ENCODE peak calls at places on chromosomes 11 and 22, in eight cellular contexts. One of them, this sample, is unnamed.
A peak's percentile ranks its signal among the peaks of the same experiment; 100 is the strongest.

GRCh38 chr11:37372667-37373066 is 774.6 kb upstream of the RAG2 start:
- DNase-seq in pancreas: no peak
- DNase-seq in HCT116: no peak
- DNase-seq in GM06990: no peak
- DNase-seq in thyroid gland: no peak
- DNase-seq in ovary: no peak
- DNase-seq in psoas muscle: no peak
- DNase-seq in Peyer's patch: no peak
- DNase-seq in this sample: no peak

GRCh38 chr11:60970369-60970774 is 1.1 kb upstream of the CD6 start:
- DNase-seq in pancreas: peak; percentile 89
- DNase-seq in HCT116: peak; percentile 16
- DNase-seq in GM06990: peak; percentile 62
- DNase-seq in thyroid gland: peak; percentile 61
- DNase-seq in ovary: peak; percentile 54
- DNase-seq in psoas muscle: peak; percentile 69
- DNase-seq in Peyer's patch: peak; percentile 78
- DNase-seq in this sample: no peak

GRCh38 chr11:34480339-34480738 is 33.3 kb downstream of the ELF5 start:
- DNase-seq in pancreas: no peak
- DNase-seq in HCT116: no peak
- DNase-seq in GM06990: no peak
- DNase-seq in thyroid gland: peak; percentile 64
- DNase-seq in ovary: no peak
- DNase-seq in psoas muscle: no peak
- DNase-seq in Peyer's patch: no peak
- DNase-seq in this sample: no peak

GRCh38 chr11:59773082-59773438 is 17.9 kb downstream of the STX3 start:
- DNase-seq in pancreas: no peak
- DNase-seq in HCT116: no peak
- DNase-seq in GM06990: no peak
- DNase-seq in thyroid gland: no peak
- DNase-seq in ovary: no peak
- DNase-seq in psoas muscle: no peak
- DNase-seq in Peyer's patch: no peak
- DNase-seq in this sample: no peak

GRCh38 chr11:67644472-67645418 is 5.2 kb upstream of the TBX10 start:
- DNase-seq in pancreas: peak; percentile 62
- DNase-seq in HCT116: no peak
- DNase-seq in GM06990: peak; percentile 71
- DNase-seq in thyroid gland: no peak
- DNase-seq in ovary: no peak
- DNase-seq in psoas muscle: no peak
- DNase-seq in Peyer's patch: no peak
- DNase-seq in this sample: no peak

GRCh38 chr11:83793332-83793731 is 507.2 kb upstream of the CCDC90B start:
- DNase-seq in pancreas: no peak
- DNase-seq in HCT116: no peak
- DNase-seq in GM06990: no peak
- DNase-seq in thyroid gland: no peak
- DNase-seq in ovary: no peak
- DNase-seq in psoas muscle: no peak
- DNase-seq in Peyer's patch: no peak
- DNase-seq in this sample: no peak

GRCh38 chr11:29312817-29313216 is 704.0 kb downstream of the KCNA4 start:
- DNase-seq in pancreas: no peak
- DNase-seq in HCT116: no peak
- DNase-seq in GM06990: no peak
- DNase-seq in thyroid gland: no peak
- DNase-seq in ovary: no peak
- DNase-seq in psoas muscle: no peak
- DNase-seq in Peyer's patch: no peak
- DNase-seq in this sample: no peak

GRCh38 chr22:20245577-20246367 is 22.3 kb downstream of the RTN4R start:
- DNase-seq in pancreas: no peak
- DNase-seq in HCT116: no peak
- DNase-seq in GM06990: no peak
- DNase-seq in thyroid gland: no peak
- DNase-seq in ovary: no peak
- DNase-seq in psoas muscle: no peak
- DNase-seq in Peyer's patch: no peak
- DNase-seq in this sample: no peak

GRCh38 chr11:94423467-94423866 is 22.2 kb upstream of the GPR83 start:
- DNase-seq in pancreas: no peak
- DNase-seq in HCT116: no peak
- DNase-seq in GM06990: no peak
- DNase-seq in thyroid gland: peak; percentile 90
- DNase-seq in ovary: no peak
- DNase-seq in psoas muscle: no peak
- DNase-seq in Peyer's patch: no peak
- DNase-seq in this sample: no peak

GRCh38 chr11:63769044-63769718 is 606 bp upstream of the ZFTA start:
- DNase-seq in pancreas: peak; percentile 73
- DNase-seq in HCT116: no peak
- DNase-seq in GM06990: peak; percentile 64
- DNase-seq in thyroid gland: no peak
- DNase-seq in ovary: peak; percentile 56
- DNase-seq in psoas muscle: peak; percentile 72
- DNase-seq in Peyer's patch: peak; percentile 53
- DNase-seq in this sample: no peak

GRCh38 chr11:60835472-60835871 is 6.4 kb upstream of the CCDC86 start:
- DNase-seq in pancreas: no peak
- DNase-seq in HCT116: no peak
- DNase-seq in GM06990: no peak
- DNase-seq in thyroid gland: no peak
- DNase-seq in ovary: no peak
- DNase-seq in psoas muscle: no peak
- DNase-seq in Peyer's patch: no peak
- DNase-seq in this sample: no peak

GRCh38 chr22:31477329-31477728 is 12.3 kb downstream of the EIF4ENIF1 start:
- DNase-seq in pancreas: no peak
- DNase-seq in HCT116: no peak
- DNase-seq in GM06990: peak; percentile 49
- DNase-seq in thyroid gland: no peak
- DNase-seq in ovary: no peak
- DNase-seq in psoas muscle: no peak
- DNase-seq in Peyer's patch: no peak
- DNase-seq in this sample: no peak

GRCh38 chr11:94826415-94826814 is 58.3 kb downstream of the AMOTL1 start:
- DNase-seq in pancreas: no peak
- DNase-seq in HCT116: no peak
- DNase-seq in GM06990: no peak
- DNase-seq in thyroid gland: no peak
- DNase-seq in ovary: no peak
- DNase-seq in psoas muscle: no peak
- DNase-seq in Peyer's patch: no peak
- DNase-seq in this sample: no peak

GRCh38 chr11:64489831-64490441 is 101.1 kb upstream of the SLC22A12 start:
- DNase-seq in pancreas: peak; percentile 86
- DNase-seq in HCT116: peak; percentile 29
- DNase-seq in GM06990: peak; percentile 26
- DNase-seq in thyroid gland: peak; percentile 32
- DNase-seq in ovary: peak; percentile 28
- DNase-seq in psoas muscle: peak; percentile 66
- DNase-seq in Peyer's patch: peak; percentile 74
- DNase-seq in this sample: no peak

GRCh38 chr11:66886671-66887221 is 29.9 kb downstream of the LRFN4 start:
- DNase-seq in pancreas: no peak
- DNase-seq in HCT116: peak; percentile 51
- DNase-seq in GM06990: no peak
- DNase-seq in thyroid gland: peak; percentile 58
- DNase-seq in ovary: no peak
- DNase-seq in psoas muscle: peak; percentile 57
- DNase-seq in Peyer's patch: peak; percentile 40
- DNase-seq in this sample: no peak

GRCh38 chr22:19430890-19431541 is 517 bp downstream of the HIRA start:
- DNase-seq in pancreas: peak; percentile 75
- DNase-seq in HCT116: no peak
- DNase-seq in GM06990: peak; percentile 60
- DNase-seq in thyroid gland: peak; percentile 39
- DNase-seq in ovary: peak; percentile 46
- DNase-seq in psoas muscle: peak; percentile 71
- DNase-seq in Peyer's patch: peak; percentile 87
- DNase-seq in this sample: no peak

GRCh38 chr11:128359515-128359914 is 227.8 kb downstream of the ETS1 start:
- DNase-seq in pancreas: no peak
- DNase-seq in HCT116: no peak
- DNase-seq in GM06990: no peak
- DNase-seq in thyroid gland: no peak
- DNase-seq in ovary: no peak
- DNase-seq in psoas muscle: no peak
- DNase-seq in Peyer's patch: no peak
- DNase-seq in this sample: no peak

GRCh38 chr11:59785818-59786217 is 24.8 kb downstream of the MRPL16 start:
- DNase-seq in pancreas: no peak
- DNase-seq in HCT116: no peak
- DNase-seq in GM06990: no peak
- DNase-seq in thyroid gland: no peak
- DNase-seq in ovary: no peak
- DNase-seq in psoas muscle: no peak
- DNase-seq in Peyer's patch: no peak
- DNase-seq in this sample: no peak

DNA sequence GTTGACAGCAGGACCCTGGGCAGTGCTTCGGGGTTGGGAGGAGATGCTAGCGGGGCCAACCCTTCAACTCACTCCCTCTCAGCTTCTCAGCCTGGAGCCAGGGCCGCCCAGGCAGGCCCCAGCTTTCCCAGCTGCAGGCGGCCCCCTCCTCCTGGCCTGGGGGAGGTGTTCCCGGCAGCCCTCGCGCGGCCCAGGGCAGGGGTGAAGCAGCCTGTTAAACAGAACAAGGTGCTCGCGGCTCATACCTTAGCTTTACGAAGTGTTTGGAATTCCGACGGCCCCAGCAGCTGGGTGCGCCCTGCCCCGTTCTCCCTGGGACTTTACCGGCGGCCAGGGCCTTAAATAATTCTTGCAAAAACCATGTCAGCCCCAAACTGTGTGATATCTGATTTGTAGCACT is 17.2 kb downstream of the MRPL23 start:
- DNase-seq in pancreas: no peak
- DNase-seq in HCT116: no peak
- DNase-seq in GM06990: no peak
- DNase-seq in thyroid gland: no peak
- DNase-seq in ovary: no peak
- DNase-seq in psoas muscle: no peak
- DNase-seq in Peyer's patch: no peak
- DNase-seq in this sample: no peak
- H3K36me3 ChIP-seq in pancreas: no peaks in the 10 kb centered on the region
- H3K36me3 ChIP-seq in HCT116: no peaks in the 10 kb centered on the region
- H3K36me3 ChIP-seq in GM06990: no peaks in the 10 kb centered on the region
- H3K36me3 ChIP-seq in thyroid gland: no peaks in the 10 kb centered on the region
- H3K36me3 ChIP-seq in ovary: no peaks in the 10 kb centered on the region
- H3K36me3 ChIP-seq in psoas muscle: no peaks in the 10 kb centered on the region
- H3K36me3 ChIP-seq in Peyer's patch: no peaks in the 10 kb centered on the region
- H3K36me3 ChIP-seq in this sample: no peaks in the 10 kb centered on the region

GRCh38 chr22:48431014-48431413 is 1396.7 kb downstream of the BRD1 start:
- DNase-seq in pancreas: no peak
- DNase-seq in HCT116: no peak
- DNase-seq in GM06990: no peak
- DNase-seq in thyroid gland: no peak
- DNase-seq in ovary: no peak
- DNase-seq in psoas muscle: no peak
- DNase-seq in Peyer's patch: no peak
- DNase-seq in this sample: no peak

GRCh38 chr22:48429621-48430020 is 1398.1 kb downstream of the BRD1 start:
- DNase-seq in pancreas: peak; percentile 30
- DNase-seq in HCT116: no peak
- DNase-seq in GM06990: no peak
- DNase-seq in thyroid gland: no peak
- DNase-seq in ovary: no peak
- DNase-seq in psoas muscle: no peak
- DNase-seq in Peyer's patch: no peak
- DNase-seq in this sample: no peak

GRCh38 chr22:48432721-48433518 is 1394.8 kb downstream of the BRD1 start:
- DNase-seq in pancreas: peak; percentile 38
- DNase-seq in HCT116: no peak
- DNase-seq in GM06990: no peak
- DNase-seq in thyroid gland: no peak
- DNase-seq in ovary: no peak
- DNase-seq in psoas muscle: no peak
- DNase-seq in Peyer's patch: no peak
- DNase-seq in this sample: no peak

GRCh38 chr22:48433647-48434046 is 1394.0 kb downstream of the BRD1 start:
- DNase-seq in pancreas: peak; percentile 41
- DNase-seq in HCT116: no peak
- DNase-seq in GM06990: no peak
- DNase-seq in thyroid gland: no peak
- DNase-seq in ovary: no peak
- DNase-seq in psoas muscle: no peak
- DNase-seq in Peyer's patch: no peak
- DNase-seq in this sample: no peak

GRCh38 chr22:48431536-48432315 is 1395.9 kb downstream of the BRD1 start:
- DNase-seq in pancreas: peak; percentile 32
- DNase-seq in HCT116: no peak
- DNase-seq in GM06990: no peak
- DNase-seq in thyroid gland: no peak
- DNase-seq in ovary: no peak
- DNase-seq in psoas muscle: no peak
- DNase-seq in Peyer's patch: no peak
- DNase-seq in this sample: no peak
- H3K4me3 ChIP-seq in pancreas: no peak overlapping the region
- H3K4me3 ChIP-seq in HCT116: no peak overlapping the region
- H3K4me3 ChIP-seq in GM06990: no peak overlapping the region
- H3K4me3 ChIP-seq in thyroid gland: no peak overlapping the region
- H3K4me3 ChIP-seq in ovary: no peak overlapping the region
- H3K4me3 ChIP-seq in psoas muscle: no peak overlapping the region
- H3K4me3 ChIP-seq in Peyer's patch: no peak overlapping the region
- H3K4me3 ChIP-seq in this sample: no peak overlapping the region

DNA sequence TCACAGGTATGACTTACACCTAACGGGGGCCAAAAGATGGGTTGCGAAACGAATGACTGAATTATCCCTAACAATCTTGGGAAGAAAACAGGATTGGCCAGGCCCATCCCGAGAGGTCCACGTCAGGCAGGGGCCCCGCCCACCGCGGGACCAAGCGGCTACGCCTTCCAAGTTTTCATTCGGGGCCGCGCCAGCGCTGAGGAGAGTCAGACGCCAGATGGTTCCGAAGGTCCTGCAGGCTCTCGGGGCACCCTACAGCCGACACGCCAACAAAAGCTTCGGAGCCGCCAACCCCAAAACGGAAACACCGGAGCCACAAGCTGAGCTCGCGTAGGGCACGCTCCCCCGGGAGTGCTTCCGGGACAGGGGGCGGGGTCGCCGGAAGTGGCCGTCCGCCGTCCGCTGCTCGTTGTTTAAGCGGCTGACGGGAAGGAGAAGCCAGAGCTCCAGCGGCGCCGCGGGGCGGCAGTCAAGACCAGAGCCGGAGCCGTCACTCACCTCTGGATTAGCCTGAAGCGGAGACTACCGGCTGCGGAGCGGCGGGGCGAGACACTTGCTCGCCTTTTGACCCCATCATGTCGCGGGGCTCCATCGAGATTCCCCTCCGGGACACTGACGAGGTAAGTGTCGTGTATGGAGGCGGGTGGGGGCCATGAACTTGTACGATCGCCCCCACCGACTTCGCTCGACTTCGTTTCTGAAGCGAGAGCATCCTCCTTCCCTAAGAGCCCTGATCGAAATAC is at the start of gene CTR9:
- DNase-seq in pancreas: peak; percentile 95
- DNase-seq in HCT116: peak; percentile 83
- DNase-seq in GM06990: peak; percentile 97
- DNase-seq in thyroid gland: peak; percentile 93
- DNase-seq in ovary: peak; percentile 93
- DNase-seq in psoas muscle: peak; percentile 97
- DNase-seq in Peyer's patch: peak; percentile 96
- DNase-seq in this sample: peak; percentile 63
- TF ChIP-seq CTCF in pancreas: no peak
- TF ChIP-seq CTCF in HCT116: no peak
- TF ChIP-seq CTCF in GM06990: peak; percentile 45
- TF ChIP-seq CTCF in thyroid gland: no peak
- TF ChIP-seq CTCF in ovary: no peak
- TF ChIP-seq CTCF in psoas muscle: peak; percentile 20
- TF ChIP-seq CTCF in Peyer's patch: peak; percentile 20
- TF ChIP-seq CTCF in this sample: peak; percentile 58

GRCh38 chr11:129933866-129934265 is 38.5 kb upstream of the NFRKB start:
- DNase-seq in pancreas: no peak
- DNase-seq in HCT116: no peak
- DNase-seq in GM06990: no peak
- DNase-seq in thyroid gland: peak; percentile 74
- DNase-seq in ovary: peak; percentile 30
- DNase-seq in psoas muscle: no peak
- DNase-seq in Peyer's patch: no peak
- DNase-seq in this sample: no peak
- H3K36me3 ChIP-seq in pancreas: no peaks in the 10 kb centered on the region
- H3K36me3 ChIP-seq in HCT116: no peaks in the 10 kb centered on the region
- H3K36me3 ChIP-seq in GM06990: peaks cover 1% of the 10 kb centered on the region
- H3K36me3 ChIP-seq in thyroid gland: peaks cover 3% of the 10 kb centered on the region
- H3K36me3 ChIP-seq in ovary: no peaks in the 10 kb centered on the region
- H3K36me3 ChIP-seq in psoas muscle: peaks cover 73% of the 10 kb centered on the region
- H3K36me3 ChIP-seq in Peyer's patch: no peaks in the 10 kb centered on the region
- H3K36me3 ChIP-seq in this sample: peaks cover 1% of the 10 kb centered on the region

This sample was measured in BJ.